ENCODE peak calls at places on chromosomes 11 and 22, in six cellular contexts. C, M, K, E, Y and J are unnamed samples.
A peak's percentile ranks its signal among the peaks of the same experiment; 100 is the strongest.

GRCh38 chr11:69854719-69855118 is 35.5 kb upstream of the FGF3 start:
- DNase-seq in M (peak; percentile 27), E (no peak), K (no peak), C (no peak), Y (no peak), J (no peak)

GRCh38 chr11:134150195-134150903 is 73.4 kb downstream of the NCAPD3 start:
- DNase-seq in Y (no peak), K (no peak), M (no peak), C (no peak), E (no peak), J (no peak)

GRCh38 chr22:36865346-36865745 is 4.5 kb downstream of the NCF4 start:
- DNase-seq in C (no peak), E (no peak), K (no peak), M (no peak), Y (no peak), J (peak; percentile 49)

GRCh38 chr11:86919557-86920210 is 35.5 kb downstream of the FZD4 start:
- DNase-seq in C (no peak), K (peak; percentile 43), Y (peak; percentile 88), M (peak; percentile 57), E (peak; percentile 35), J (peak; percentile 62)

GRCh38 chr22:50323900-50324299 is 2.9 kb downstream of the DENND6B start:
- DNase-seq in Y (no peak), M (no peak), E (no peak), C (no peak), K (no peak), J (no peak)

GRCh38 chr22:48870436-48870835 is 957.2 kb downstream of the BRD1 start:
- DNase-seq in Y (no peak), E (no peak), C (no peak), M (no peak), K (no peak), J (no peak)

GRCh38 chr11:64629796-64630562 is 39.0 kb downstream of the SLC22A12 start:
- DNase-seq in K (no peak), E (peak; percentile 98), M (no peak), C (no peak), Y (no peak), J (no peak)

GRCh38 chr11:131618203-131618602 is 247.8 kb downstream of the NTM start:
- DNase-seq in M (no peak), Y (no peak), C (no peak), K (no peak), E (no peak), J (no peak)

GRCh38 chr11:14075118-14075601 is 112.6 kb downstream of the SPON1 start:
- DNase-seq in E (no peak), M (no peak), Y (no peak), K (no peak), C (no peak), J (peak; percentile 12)

GRCh38 chr22:30752771-30753170 is 58.1 kb downstream of the OSBP2 start:
- DNase-seq in C (no peak), K (no peak), E (no peak), Y (no peak), M (no peak), J (no peak)

GRCh38 chr11:92269021-92269420 is 44.4 kb downstream of the FAT3 start:
- DNase-seq in C (no peak), E (no peak), Y (peak; percentile 67), K (peak; percentile 4), M (peak; percentile 26), J (no peak)

GRCh38 chr11:46075928-46076327 is 45.3 kb downstream of the PHF21A start:
- DNase-seq in Y (no peak), E (no peak), M (no peak), K (no peak), C (no peak), J (no peak)

GRCh38 chr11:97019754-97020153 is 629.9 kb downstream of the JRKL start:
- DNase-seq in Y (no peak), K (no peak), E (no peak), M (no peak), C (no peak), J (no peak)

GRCh38 chr22:17412232-17412631 is 43.0 kb downstream of the CECR2 start:
- DNase-seq in C (no peak), Y (no peak), M (no peak), E (no peak), K (no peak), J (no peak)

GRCh38 chr22:19604711-19605268 is 80.6 kb upstream of the CLDN5 start:
- DNase-seq in C (no peak), K (peak; percentile 27), Y (peak; percentile 56), E (peak; percentile 70), M (no peak), J (peak; percentile 49)

GRCh38 chr11:60985991-60986915 is 14.8 kb downstream of the CD6 start:
- DNase-seq in Y (no peak), C (no peak), M (no peak), K (no peak), E (no peak), J (peak; percentile 68)

GRCh38 chr11:126740857-126741256 is 259.7 kb downstream of the KIRREL3 start:
- DNase-seq in Y (no peak), K (no peak), M (no peak), E (no peak), C (no peak), J (no peak)

GRCh38 chr22:24807284-24807950 is 1.4 kb downstream of the SGSM1 start:
- DNase-seq in C (no peak), Y (no peak), E (no peak), K (no peak), M (no peak), J (no peak)

GRCh38 chr11:1669546-1670218 is 27.3 kb upstream of the KRTAP5-6 start:
- DNase-seq in K (no peak), M (no peak), C (no peak), Y (no peak), E (no peak), J (no peak)

GRCh38 chr22:48264586-48264985 is 1502.1 kb downstream of the TBC1D22A start:
- DNase-seq in Y (no peak), M (no peak), K (no peak), E (no peak), C (no peak), J (no peak)

GRCh38 chr11:114377612-114378267 is 22.6 kb downstream of the C11orf71 start:
- DNase-seq in Y (no peak), C (no peak), K (no peak), E (no peak), M (no peak), J (no peak)

GRCh38 chr22:45502215-45503070 is at the start of gene FBLN1:
- DNase-seq in E (peak; percentile 43), K (peak; percentile 71), M (peak; percentile 50), Y (no peak), C (no peak), J (peak; percentile 8)

GRCh38 chr11:118705111-118705741 is 25.8 kb upstream of the TREH start:
- DNase-seq in C (no peak), M (no peak), K (no peak), Y (no peak), E (no peak), J (peak; percentile 73)

GRCh38 chr22:25754527-25755202 is 12.7 kb downstream of the MYO18B start:
- DNase-seq in K (no peak), C (no peak), Y (peak; percentile 48), M (no peak), E (no peak), J (no peak)

GRCh38 chr22:49040754-49041467 is 786.8 kb downstream of the BRD1 start:
- DNase-seq in M (no peak), E (no peak), C (no peak), Y (no peak), K (no peak), J (no peak)

GRCh38 chr22:36334081-36334831 is 53.5 kb downstream of the MYH9 start:
- DNase-seq in K (no peak), M (no peak), C (no peak), E (peak; percentile 70), Y (no peak), J (peak; percentile 68)

GRCh38 chr11:62103141-62103540 is 20.7 kb upstream of the INCENP start:
- DNase-seq in E (no peak), K (no peak), C (no peak), Y (no peak), M (no peak), J (no peak)

GRCh38 chr11:62105611-62106245 is 18.1 kb upstream of the INCENP start:
- DNase-seq in M (no peak), C (no peak), Y (no peak), K (no peak), E (no peak), J (no peak)

GRCh38 chr11:62104001-62104400 is 19.8 kb upstream of the INCENP start:
- DNase-seq in K (no peak), E (no peak), C (no peak), Y (no peak), M (no peak), J (no peak)

GRCh38 chr11:62108017-62108750 is 15.6 kb upstream of the INCENP start:
- DNase-seq in Y (peak; percentile 68), K (peak; percentile 65), E (peak; percentile 47), M (peak; percentile 49), C (peak; percentile 11), J (peak; percentile 77)

GRCh38 chr11:62104816-62105610 is 18.8 kb upstream of the INCENP start:
- DNase-seq in Y (peak; percentile 75), M (no peak), K (no peak), E (peak; percentile 42), C (no peak), J (no peak)
- H3K4me3 ChIP-seq in Y (no peak overlapping the region), M (no peak overlapping the region), K (peak overlapping the region; percentile 6), E (peak overlapping the region; percentile 17), C (no peak overlapping the region), J (no peak overlapping the region)

GRCh38 chr11:75777461-75778110 is 9.0 kb downstream of the DGAT2 start:
- DNase-seq in E (no peak), Y (no peak), C (no peak), K (no peak), M (no peak), J (peak; percentile 75)
- TF ChIP-seq MYC in E (no peak), Y (no peak), C (no peak), K (no peak), M (no peak), J (no peak)

GRCh38 chr11:116835791-116836647 is 1.4 kb downstream of the APOA1 start:
- DNase-seq in M (peak; percentile 67), E (peak; percentile 90), Y (peak; percentile 94), K (peak; percentile 61), C (peak; percentile 57), J (peak; percentile 99)
- H3K4me3 ChIP-seq in M (peak overlapping the region; percentile 27), E (peak overlapping the region; percentile 24), Y (peak overlapping the region; percentile 32), K (peak overlapping the region; percentile 92), C (peak overlapping the region; percentile 52), J (peak overlapping the region; percentile 85)

GRCh38 chr11:33329705-33330329 is 72.6 kb downstream of the HIPK3 start:
- DNase-seq in M (peak; percentile 44), Y (peak; percentile 75), C (no peak), K (peak; percentile 50), E (peak; percentile 26), J (peak; percentile 75)
- TF ChIP-seq MYC in M (no peak), Y (no peak), C (no peak), K (no peak), E (no peak), J (no peak)

DNA sequence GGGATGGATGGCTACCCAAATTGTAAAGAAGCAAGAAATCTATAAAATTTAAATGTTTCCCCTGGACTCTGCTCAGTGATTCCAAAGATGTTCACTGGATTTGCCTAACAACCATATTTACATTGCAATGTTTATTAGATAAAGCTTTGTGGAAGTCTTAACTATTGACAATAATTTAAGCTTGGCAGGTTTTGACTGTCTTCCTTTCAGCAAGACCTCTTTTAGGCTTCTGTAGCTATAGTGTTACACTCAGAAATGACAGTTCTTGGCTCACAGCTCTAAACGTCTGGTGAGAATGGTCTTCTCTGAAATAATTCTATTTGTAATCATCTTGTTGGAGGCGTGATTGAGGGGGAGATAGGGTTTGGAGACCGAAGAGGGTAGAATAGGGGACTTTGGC is 44.8 kb upstream of the CRTAM start:
- DNase-seq in K (no peak), E (no peak), M (no peak), C (no peak), Y (no peak), J (no peak)
- H3K4me3 ChIP-seq in K (no peak overlapping the region), E (no peak overlapping the region), M (no peak overlapping the region), C (no peak overlapping the region), Y (no peak overlapping the region), J (no peak overlapping the region)